ENCODE peak calls at places on chromosomes 4 and X, in ten cellular contexts. X, A, Q, T, F, D, R, W, L and J are unnamed samples.

GRCh38 chr4:40897557-40898203 is 147.9 kb downstream of the NSUN7 start:
- DNase-seq in X (peak), A (peak), Q (peak), T (peak), F (peak), D (peak), R (no peak), W (peak), L (peak), J (peak)

GRCh38 chr4:89752932-89753598 is 83.9 kb downstream of the SNCA start:
- DNase-seq in X (no peak), A (peak), Q (peak), T (no peak), F (no peak), D (peak), R (peak), W (peak), L (no peak), J (no peak)

GRCh38 chrX:39755152-39756032 is 342.4 kb downstream of the BCOR start:
- DNase-seq in X (no peak), A (no peak), Q (peak), T (no peak), F (peak), D (peak), R (peak), W (peak), L (peak), J (no peak)

GRCh38 chr4:11428701-11429571 is at the start of gene HS3ST1:
- DNase-seq in X (peak), A (peak), Q (no peak), T (peak), F (peak), D (peak), R (no peak), W (peak), L (peak), J (peak)

GRCh38 chr4:145736241-145736831 is 56.4 kb downstream of the C4orf51 start:
- DNase-seq in X (no peak), A (no peak), Q (no peak), T (no peak), F (no peak), D (peak), R (peak), W (peak), L (peak), J (no peak)

GRCh38 chrX:41526925-41527324 is 79.8 kb downstream of the NYX start:
- DNase-seq in X (no peak), A (no peak), Q (peak), T (no peak), F (no peak), D (no peak), R (peak), W (peak), L (no peak), J (no peak)

GRCh38 chrX:13793897-13794296 is 23.0 kb downstream of the GPM6B start:
- DNase-seq in X (no peak), A (no peak), Q (no peak), T (no peak), F (no peak), D (no peak), R (no peak), W (no peak), L (no peak), J (no peak)

GRCh38 chr4:99102634-99103033 is 14.0 kb upstream of the ADH5 start:
- DNase-seq in X (no peak), A (no peak), Q (no peak), T (no peak), F (no peak), D (no peak), R (no peak), W (no peak), L (no peak), J (no peak)

GRCh38 chr4:150098214-150098613 is 20.0 kb downstream of the DCLK2 start:
- DNase-seq in X (no peak), A (no peak), Q (no peak), T (no peak), F (no peak), D (no peak), R (no peak), W (no peak), L (no peak), J (no peak)

GRCh38 chrX:39814391-39814790 is 283.4 kb downstream of the BCOR start:
- DNase-seq in X (peak), A (no peak), Q (peak), T (no peak), F (peak), D (no peak), R (no peak), W (peak), L (no peak), J (no peak)

GRCh38 chr4:21848001-21848400 is 100.6 kb downstream of the KCNIP4 start:
- DNase-seq in X (no peak), A (no peak), Q (no peak), T (no peak), F (no peak), D (no peak), R (no peak), W (no peak), L (no peak), J (no peak)

GRCh38 chr4:15162465-15163283 is 160.4 kb downstream of the CPEB2 start:
- DNase-seq in X (no peak), A (no peak), Q (no peak), T (no peak), F (peak), D (no peak), R (no peak), W (peak), L (no peak), J (no peak)

GRCh38 chrX:38142598-38142997 is 78.1 kb downstream of the SRPX start:
- DNase-seq in X (no peak), A (no peak), Q (no peak), T (no peak), F (no peak), D (peak), R (no peak), W (no peak), L (no peak), J (no peak)

GRCh38 chrX:129781134-129782014 is 1.6 kb downstream of the SASH3 start:
- DNase-seq in X (no peak), A (no peak), Q (no peak), T (peak), F (no peak), D (no peak), R (no peak), W (no peak), L (peak), J (no peak)

GRCh38 chrX:44062842-44063241 is 89.7 kb upstream of the NDP start:
- DNase-seq in X (no peak), A (no peak), Q (peak), T (no peak), F (no peak), D (peak), R (no peak), W (no peak), L (no peak), J (no peak)

GRCh38 chrX:117510453-117510852 is 606.2 kb downstream of the KLHL13 start:
- DNase-seq in X (no peak), A (no peak), Q (no peak), T (no peak), F (no peak), D (no peak), R (no peak), W (no peak), L (no peak), J (no peak)